ENCODE peak calls at places on chromosomes 6 and 20, in four cellular contexts. V is stimulated activated naive B cell treated with anti-CD40 and anti-IgM and Interleukin-4, amounts not matched to agents 10 μg/mL and 1 μg/mL and 100 μg/mL, for 72 hours; Z is cardiac muscle cell; J is left ventricle myocardium inferior. U is an unnamed sample.

GRCh38 chr20:20461526-20461925 is 93.6 kb downstream of the INSM1 start:
- DNase-seq in V (no peak), Z (no peak), J (no peak), U (no peak)

GRCh38 chr6:159788276-159788675 is 1.1 kb downstream of the TCP1 start:
- DNase-seq in V (no peak), Z (no peak), J (no peak), U (no peak)

GRCh38 chr6:33747823-33748222 is 1.1 kb upstream of the IP6K3 start:
- DNase-seq in V (no peak), Z (no peak), J (no peak), U (no peak)

GRCh38 chr6:150527100-150527499 is 72.6 kb upstream of the PLEKHG1 start:
- DNase-seq in V (no peak), Z (no peak), J (no peak), U (no peak)

GRCh38 chr6:89612121-89612520 is 26.4 kb downstream of the LYRM2 start:
- DNase-seq in V (no peak), Z (no peak), J (no peak), U (no peak)

GRCh38 chr20:36852187-36852586 is 23.8 kb upstream of the TLDC2 start:
- DNase-seq in V (no peak), Z (no peak), J (no peak), U (no peak)

GRCh38 chr20:16203091-16203490 is 370.2 kb downstream of the KIF16B start:
- DNase-seq in V (no peak), Z (no peak), J (no peak), U (no peak)

GRCh38 chr20:63215101-63216040 is 560 bp downstream of the YTHDF1 start:
- DNase-seq in V (no peak), Z (peak), J (no peak), U (peak)

GRCh38 chr20:31721408-31722332 is 998 bp downstream of the BCL2L1 start:
- DNase-seq in V (no peak), Z (no peak), J (peak), U (peak)

GRCh38 chr20:56859751-56860366 is 230.8 kb downstream of the TFAP2C start:
- DNase-seq in V (no peak), Z (no peak), J (no peak), U (no peak)

GRCh38 chr6:145735356-145736165 is at the start of gene EPM2A:
- DNase-seq in V (peak), Z (peak), J (peak), U (peak)

GRCh38 chr6:12033770-12034169 is 21.7 kb downstream of the HIVEP1 start:
- DNase-seq in V (no peak), Z (no peak), J (no peak), U (no peak)

GRCh38 chr6:41519305-41519747 is 26.9 kb upstream of the FOXP4 start:
- DNase-seq in V (no peak), Z (no peak), J (no peak), U (no peak)

GRCh38 chr6:132961610-132962009 is 147.2 kb downstream of the RPS12 start:
- DNase-seq in V (no peak), Z (peak), J (no peak), U (peak)

GRCh38 chr6:87151471-87151785 is 3.9 kb upstream of the ZNF292 start:
- DNase-seq in V (no peak), Z (no peak), J (no peak), U (no peak)

GRCh38 chr20:1536893-1537730 is 20.4 kb downstream of the SIRPD start:
- DNase-seq in V (no peak), Z (no peak), J (peak), U (peak)

GRCh38 chr20:41746635-41747034 is 128.5 kb upstream of the CHD6 start:
- DNase-seq in V (no peak), Z (no peak), J (no peak), U (no peak)

GRCh38 chr6:26056583-26057350 is 30.5 kb upstream of the HFE start:
- DNase-seq in V (peak), Z (peak), J (no peak), U (peak)

GRCh38 chr6:113763883-113764282 is 93.3 kb upstream of the MARCKS start:
- DNase-seq in V (no peak), Z (no peak), J (no peak), U (no peak)

GRCh38 chr6:148175511-148176188 is 167.0 kb upstream of the SASH1 start:
- DNase-seq in V (no peak), Z (no peak), J (no peak), U (no peak)

GRCh38 chr6:63598251-63599036 is 26.2 kb downstream of the LOC128125822 start:
- DNase-seq in V (peak), Z (peak), J (peak), U (peak)

GRCh38 chr20:23629017-23629541 is 8.7 kb downstream of the CST3 start:
- DNase-seq in V (no peak), Z (no peak), J (peak), U (no peak)

GRCh38 chr6:93581371-93581770 is 162.0 kb upstream of the EPHA7 start:
- DNase-seq in V (no peak), Z (no peak), J (no peak), U (peak)

GRCh38 chr6:44537306-44538049 is 150.0 kb downstream of the CDC5L start:
- DNase-seq in V (no peak), Z (no peak), J (no peak), U (no peak)

GRCh38 chr6:144898052-144898689 is 613.0 kb downstream of the UTRN start:
- DNase-seq in V (no peak), Z (no peak), J (no peak), U (no peak)

GRCh38 chr20:61422636-61423425 is 170.8 kb downstream of the CDH4 start:
- DNase-seq in V (no peak), Z (no peak), J (no peak), U (no peak)

GRCh38 chr6:25239498-25239897 is 39.7 kb upstream of the CARMIL1 start:
- DNase-seq in V (no peak), Z (no peak), J (no peak), U (no peak)

GRCh38 chr6:148128014-148128730 is 214.5 kb upstream of the SASH1 start:
- DNase-seq in V (no peak), Z (no peak), J (no peak), U (no peak)

GRCh38 chr6:93040375-93040774 is 379.0 kb downstream of the EPHA7 start:
- DNase-seq in V (no peak), Z (no peak), J (no peak), U (peak)

GRCh38 chr6:148803979-148804378 is 57.1 kb downstream of the UST start:
- DNase-seq in V (no peak), Z (no peak), J (no peak), U (no peak)

U was measured in OCI-M1.